ENCODE peak calls at places on chromosome 1, in seven cellular contexts. F, Q, T, L, M, O and E are unnamed samples.

GRCh38 chr1:108703939-108704338 is 8.8 kb upstream of the FNDC7 start:
- DNase-seq in F (no peak), Q (no peak), T (no peak), L (peak; percentile 9), M (no peak), O (no peak), E (no peak)

GRCh38 chr1:234713859-234714258 is 103.9 kb upstream of the IRF2BP2 start:
- DNase-seq in F (no peak), Q (no peak), T (no peak), L (no peak), M (no peak), O (no peak), E (no peak)

GRCh38 chr1:5815716-5816115 is 176.5 kb downstream of the NPHP4 start:
- DNase-seq in F (no peak), Q (no peak), T (no peak), L (no peak), M (no peak), O (no peak), E (no peak)

GRCh38 chr1:231918239-231919015 is 291.8 kb downstream of the DISC1 start:
- DNase-seq in F (no peak), Q (no peak), T (peak; percentile 13), L (peak; percentile 78), M (no peak), O (no peak), E (no peak)

GRCh38 chr1:220300442-220301121 is 28.3 kb upstream of the RAB3GAP2 start:
- DNase-seq in F (peak; percentile 83), Q (peak; percentile 52), T (peak; percentile 64), L (peak; percentile 91), M (peak; percentile 94), O (no peak), E (no peak)

GRCh38 chr1:50126962-50127715 is 18.4 kb downstream of the ELAVL4 start:
- DNase-seq in F (no peak), Q (no peak), T (no peak), L (no peak), M (no peak), O (no peak), E (no peak)

GRCh38 chr1:176174108-176174507 is 33.0 kb downstream of the COP1 start:
- DNase-seq in F (no peak), Q (no peak), T (no peak), L (peak; percentile 25), M (no peak), O (no peak), E (no peak)

GRCh38 chr1:219713981-219714381 is 101.1 kb upstream of the ZC3H11B start:
- DNase-seq in F (no peak), Q (no peak), T (no peak), L (no peak), M (no peak), O (no peak), E (no peak)

GRCh38 chr1:50415235-50416149 is 7.8 kb downstream of the DMRTA2 start:
- DNase-seq in F (no peak), Q (no peak), T (no peak), L (no peak), M (no peak), O (no peak), E (no peak)

GRCh38 chr1:200670215-200671118 is 760 bp upstream of the DDX59 start:
- DNase-seq in F (no peak), Q (no peak), T (peak; percentile 88), L (peak; percentile 65), M (no peak), O (no peak), E (no peak)

GRCh38 chr1:6260961-6261614 is at the start of gene GPR153:
- DNase-seq in F (peak; percentile 79), Q (peak; percentile 67), T (no peak), L (no peak), M (no peak), O (peak; percentile 82), E (peak; percentile 57)

GRCh38 chr1:200107004-200107470 is 79.5 kb downstream of the NR5A2 start:
- DNase-seq in F (no peak), Q (no peak), T (peak; percentile 10), L (no peak), M (no peak), O (peak; percentile 53), E (no peak)

GRCh38 chr1:97159342-97159741 is 437.8 kb downstream of the PTBP2 start:
- DNase-seq in F (no peak), Q (no peak), T (no peak), L (no peak), M (no peak), O (no peak), E (peak; percentile 56)

GRCh38 chr1:27342391-27342777 is 562 bp downstream of the SYTL1 start:
- DNase-seq in F (no peak), Q (no peak), T (no peak), L (no peak), M (no peak), O (no peak), E (no peak)

GRCh38 chr1:56795864-56796263 is 23.3 kb downstream of the FYB2 start:
- DNase-seq in F (no peak), Q (no peak), T (no peak), L (no peak), M (no peak), O (no peak), E (no peak)

GRCh38 chr1:34681481-34682451 is 73.1 kb upstream of the GJB5 start:
- DNase-seq in F (no peak), Q (no peak), T (peak; percentile 35), L (peak; percentile 28), M (no peak), O (no peak), E (no peak)

GRCh38 chr1:162349635-162350330 is 26.9 kb downstream of the SPATA46 start:
- DNase-seq in F (no peak), Q (no peak), T (peak; percentile 64), L (peak; percentile 77), M (no peak), O (no peak), E (no peak)

GRCh38 chr1:165843304-165843703 is 15.9 kb downstream of the UCK2 start:
- DNase-seq in F (no peak), Q (no peak), T (no peak), L (peak; percentile 58), M (no peak), O (no peak), E (no peak)

GRCh38 chr1:43619996-43620920 is 29.7 kb upstream of the KDM4A start:
- DNase-seq in F (no peak), Q (no peak), T (no peak), L (no peak), M (no peak), O (no peak), E (no peak)

GRCh38 chr1:19643602-19644419 is at the start of gene NBL1:
- DNase-seq in F (peak; percentile 80), Q (peak; percentile 94), T (peak; percentile 43), L (peak; percentile 54), M (no peak), O (peak; percentile 90), E (no peak)

GRCh38 chr1:228336308-228337030 is 70.2 kb downstream of the TRIM11 start:
- DNase-seq in F (peak; percentile 47), Q (peak; percentile 27), T (no peak), L (peak; percentile 49), M (no peak), O (no peak), E (no peak)

GRCh38 chr1:156704930-156705320 is 458 bp downstream of the CRABP2 start:
- DNase-seq in F (peak; percentile 84), Q (peak; percentile 72), T (peak; percentile 43), L (peak; percentile 75), M (peak; percentile 72), O (no peak), E (no peak)

GRCh38 chr1:173997796-173998195 is 24.4 kb downstream of the RC3H1 start:
- DNase-seq in F (no peak), Q (no peak), T (no peak), L (peak; percentile 70), M (no peak), O (no peak), E (no peak)

GRCh38 chr1:42316292-42316691 is 18.7 kb downstream of the FOXJ3 start:
- DNase-seq in F (no peak), Q (no peak), T (no peak), L (no peak), M (no peak), O (no peak), E (no peak)

GRCh38 chr1:245116781-245117180 is 38.0 kb upstream of the KIF26B start:
- DNase-seq in F (no peak), Q (no peak), T (no peak), L (no peak), M (no peak), O (no peak), E (no peak)

GRCh38 chr1:10773851-10774614 is 22.4 kb downstream of the CASZ1 start:
- DNase-seq in F (no peak), Q (no peak), T (no peak), L (no peak), M (no peak), O (no peak), E (no peak)
- H3K4me3 ChIP-seq in F (peak overlapping the region; percentile 23), Q (no peak overlapping the region), T (no peak overlapping the region), L (no peak overlapping the region), M (no peak overlapping the region), O (no peak overlapping the region), E (no peak overlapping the region)

GRCh38 chr1:202268032-202268431 is 73.7 kb downstream of the UBE2T start:
- DNase-seq in F (no peak), Q (no peak), T (no peak), L (no peak), M (no peak), O (no peak), E (no peak)
- TF ChIP-seq CTCF in F (no peak), Q (no peak), T (no peak), L (no peak), M (no peak), O (no peak), E (no peak)

DNA sequence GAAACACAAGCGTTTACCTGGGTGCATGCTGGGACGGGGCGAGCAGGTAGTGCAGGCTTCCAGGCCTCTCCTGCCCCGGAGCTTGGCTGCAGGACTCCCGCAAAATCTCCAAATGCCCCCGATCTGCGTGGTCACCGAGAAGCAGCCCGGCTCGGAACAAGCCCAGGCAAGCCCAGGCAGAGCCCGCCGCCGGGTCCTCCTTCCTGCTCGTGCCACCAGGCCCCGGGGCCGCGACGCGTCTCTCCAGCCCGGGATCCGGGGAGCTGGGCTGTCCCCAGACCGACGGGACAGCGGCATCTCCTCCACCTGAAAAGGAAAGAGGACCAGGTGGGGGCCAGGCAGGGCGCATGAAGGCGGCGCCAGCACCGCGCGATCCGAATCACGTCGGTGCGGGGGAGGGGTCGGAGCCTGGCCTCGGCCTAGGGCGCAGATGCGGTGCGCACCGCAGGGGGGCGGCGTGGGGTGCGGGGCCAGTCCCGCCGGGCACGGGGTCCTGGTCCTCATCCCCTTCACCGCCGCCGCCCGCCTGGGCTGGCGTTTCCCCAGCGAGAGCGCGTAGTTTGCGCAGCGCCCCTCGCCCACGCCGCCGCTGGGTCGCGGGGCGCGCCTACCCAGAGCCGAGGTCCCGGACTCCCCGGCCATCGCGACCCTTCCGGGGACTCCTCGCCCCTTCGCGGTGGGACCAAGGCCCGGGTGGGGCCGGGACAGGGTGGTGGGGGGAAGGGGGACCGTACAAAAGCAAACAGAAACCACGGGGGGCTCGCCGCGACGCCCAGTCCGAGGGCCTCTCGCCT is 52.4 kb upstream of the H6PD start:
- DNase-seq in F (peak; percentile 65), Q (peak; percentile 81), T (peak; percentile 50), L (no peak), M (no peak), O (peak; percentile 71), E (peak; percentile 73)
- H3K4me3 ChIP-seq in F (peak overlapping the region; percentile 80), Q (peak overlapping the region; percentile 66), T (peak overlapping the region; percentile 68), L (peak overlapping the region; percentile 87), M (peak overlapping the region; percentile 75), O (peak overlapping the region; percentile 80), E (peak overlapping the region; percentile 96)

GRCh38 chr1:158496379-158496778 is 24.4 kb downstream of the OR10R2 start:
- DNase-seq in F (no peak), Q (no peak), T (peak; percentile 7), L (no peak), M (no peak), O (no peak), E (no peak)
- TF ChIP-seq CTCF in F (no peak), Q (no peak), T (peak; percentile 6), L (no peak), M (no peak), O (no peak), E (no peak)

GRCh38 chr1:84574936-84575335 is 696 bp upstream of the CTBS start:
- DNase-seq in F (no peak), Q (no peak), T (no peak), L (no peak), M (no peak), O (no peak), E (no peak)
- H3K4me3 ChIP-seq in F (peak overlapping the region; percentile 73), Q (peak overlapping the region; percentile 71), T (peak overlapping the region; percentile 61), L (no peak overlapping the region), M (peak overlapping the region; percentile 77), O (peak overlapping the region; percentile 73), E (peak overlapping the region; percentile 77)